ENCODE peak calls at places on chromosomes 3 and 15, in eight cellular contexts. C is adipocyte, P is GM23248, K is transverse colon, D is small intestine, N is psoas muscle, V is GM06990, W is bronchial epithelial cell. Q is an unnamed sample.

GRCh38 chr3:16347548-16347947 is 82.5 kb downstream of the OXNAD1 start:
- DNase-seq in W (no peak), N (no peak), C (no peak), P (no peak), K (no peak), D (no peak), V (no peak), Q (no peak)

GRCh38 chr3:169804681-169805080 is 8.0 kb upstream of the LRRIQ4 start:
- DNase-seq in D (no peak), V (no peak), N (no peak), C (no peak), P (no peak), K (no peak), W (no peak), Q (no peak)

GRCh38 chr15:93202405-93202804 is 113.4 kb upstream of the RGMA start:
- DNase-seq in P (no peak), K (no peak), N (no peak), W (no peak), D (no peak), C (no peak), V (no peak), Q (no peak)

GRCh38 chr3:42515391-42515916 is 13.0 kb downstream of the VIPR1 start:
- DNase-seq in C (no peak), P (peak; percentile 65), D (peak; percentile 86), N (no peak), V (no peak), K (peak; percentile 78), W (peak; percentile 99), Q (no peak)

GRCh38 chr3:155664922-155665695 is 79.8 kb downstream of the PLCH1 start:
- DNase-seq in V (no peak), K (peak; percentile 52), C (peak; percentile 68), N (peak; percentile 53), P (peak; percentile 88), W (peak; percentile 83), D (peak; percentile 86), Q (no peak)

GRCh38 chr15:45399381-45400212 is 21.3 kb upstream of the GATM start:
- DNase-seq in D (peak; percentile 79), N (no peak), K (no peak), W (peak; percentile 69), C (peak; percentile 89), P (peak; percentile 80), V (peak; percentile 34), Q (no peak)

GRCh38 chr15:98853593-98854420 is 153.8 kb downstream of the PGPEP1L start:
- DNase-seq in D (no peak), V (no peak), K (peak; percentile 38), C (peak; percentile 40), N (no peak), P (peak; percentile 55), W (peak; percentile 65), Q (peak; percentile 39)

GRCh38 chr15:49696441-49696840 is 75.6 kb downstream of the DTWD1 start:
- DNase-seq in W (peak; percentile 20), C (no peak), K (no peak), N (no peak), V (no peak), D (no peak), P (peak; percentile 70), Q (no peak)

GRCh38 chr3:186411994-186412393 is 50.0 kb upstream of the DGKG start:
- DNase-seq in P (no peak), K (no peak), V (no peak), C (no peak), D (no peak), W (peak; percentile 59), N (no peak), Q (no peak)

GRCh38 chr3:42853739-42854302 is 21.9 kb downstream of the CYP8B1 start:
- DNase-seq in V (no peak), N (no peak), C (no peak), W (no peak), D (no peak), K (no peak), P (no peak), Q (no peak)

GRCh38 chr3:123883656-123884257 is 375 bp downstream of the MYLK start:
- DNase-seq in W (no peak), C (peak; percentile 50), D (no peak), K (peak; percentile 16), V (no peak), P (peak; percentile 51), N (peak; percentile 17), Q (peak; percentile 37)

GRCh38 chr15:96107922-96108321 is 222.6 kb upstream of the NR2F2 start:
- DNase-seq in N (no peak), V (no peak), K (no peak), W (no peak), D (no peak), P (peak; percentile 21), C (no peak), Q (no peak)

GRCh38 chr3:5729852-5730251 is 542.3 kb downstream of the EDEM1 start:
- DNase-seq in W (no peak), C (no peak), D (no peak), P (no peak), K (no peak), N (no peak), V (no peak), Q (no peak)

GRCh38 chr3:44396200-44397171 is 57.9 kb downstream of the TCAIM start:
- DNase-seq in W (no peak), D (no peak), C (no peak), N (no peak), P (no peak), K (no peak), V (no peak), Q (peak; percentile 59)

GRCh38 chr3:150177673-150178378 is 207.1 kb upstream of the PFN2 start:
- DNase-seq in W (peak; percentile 87), C (peak; percentile 32), D (no peak), N (no peak), K (no peak), V (no peak), P (peak; percentile 79), Q (no peak)

GRCh38 chr3:112856537-112856936 is 9.9 kb upstream of the CD200R1L start:
- DNase-seq in K (no peak), D (peak; percentile 44), V (no peak), P (no peak), N (no peak), C (no peak), W (no peak), Q (no peak)

GRCh38 chr3:148998297-148998696 is 7.0 kb downstream of the GYG1 start:
- DNase-seq in W (peak; percentile 9), P (peak; percentile 34), D (no peak), V (no peak), K (no peak), C (peak; percentile 52), N (no peak), Q (no peak)
- H3K4me3 ChIP-seq in W (no peak overlapping the region), P (no peak overlapping the region), D (no peak overlapping the region), V (no peak overlapping the region), K (no peak overlapping the region), C (no peak overlapping the region), N (no peak overlapping the region), Q (no peak overlapping the region)

DNA sequence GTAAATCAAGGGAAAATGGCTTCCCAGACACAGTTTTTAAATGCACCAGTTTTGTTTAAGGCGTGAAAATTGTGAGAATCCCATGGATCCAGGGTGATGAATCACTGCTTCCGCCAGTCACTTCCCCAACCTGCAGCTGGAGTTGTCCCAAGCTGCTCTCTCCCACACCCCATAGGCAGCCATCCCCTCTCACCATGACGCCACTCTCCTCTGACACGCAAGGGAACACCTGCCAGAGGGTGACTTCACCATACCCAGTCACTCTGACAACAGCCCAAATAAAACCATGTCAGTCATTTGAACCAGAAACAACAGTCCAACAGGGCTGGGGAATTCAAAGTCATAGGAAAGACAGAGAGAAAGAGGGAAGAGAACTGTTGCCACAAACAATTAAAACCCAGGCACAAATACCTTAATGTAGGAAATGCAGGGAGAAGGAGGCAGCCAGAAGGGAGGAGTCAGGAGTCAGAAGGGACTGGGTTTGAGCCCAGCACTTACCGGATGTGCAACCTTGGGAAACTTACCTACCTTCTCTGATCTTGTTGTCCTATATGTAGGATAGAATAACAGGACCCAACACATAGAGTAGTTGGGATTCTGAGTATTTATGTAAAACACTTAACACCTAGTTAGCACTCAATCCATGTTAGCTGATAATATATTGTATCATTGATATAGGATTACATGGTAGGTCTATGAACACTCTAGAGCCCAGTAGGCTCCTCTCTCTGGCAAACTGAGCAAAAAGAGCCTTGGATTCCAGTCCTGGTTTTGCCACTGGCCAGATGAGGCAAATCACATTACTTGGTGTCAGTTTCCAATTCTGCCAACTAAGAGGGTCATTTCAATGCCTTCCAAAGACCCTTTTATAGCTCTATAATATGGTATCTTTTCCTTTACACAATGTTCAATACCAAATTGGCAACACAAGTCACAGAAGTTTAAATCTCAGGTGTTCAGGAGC is 326.3 kb upstream of the ICE2 start:
- DNase-seq in K (no peak), W (peak; percentile 50), N (peak; percentile 62), C (no peak), V (no peak), D (no peak), P (peak; percentile 91), Q (peak; percentile 85)
- H3K4me3 ChIP-seq in K (no peak overlapping the region), W (no peak overlapping the region), N (no peak overlapping the region), C (no peak overlapping the region), V (no peak overlapping the region), D (no peak overlapping the region), P (no peak overlapping the region), Q (no peak overlapping the region)

DNA sequence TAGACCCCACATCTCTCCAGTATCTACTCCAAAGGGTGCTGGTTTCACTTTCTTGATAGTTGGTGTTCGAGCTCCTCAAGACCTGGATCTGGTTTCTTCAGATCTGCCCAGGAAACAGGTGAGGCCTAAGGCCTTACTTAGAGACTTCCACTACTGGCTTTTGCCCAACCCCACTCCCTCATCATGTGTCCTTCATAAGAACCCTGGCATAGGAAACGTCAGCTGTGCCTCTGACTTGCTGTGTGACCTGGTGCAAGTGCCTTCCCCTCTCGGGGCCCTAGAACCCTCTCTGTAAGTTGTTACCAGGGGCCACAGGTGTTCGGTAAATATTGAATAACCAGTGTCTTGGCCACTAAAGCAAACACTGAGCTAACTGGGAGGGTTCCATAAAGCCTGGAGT is 3.9 kb downstream of the OXTR start:
- DNase-seq in D (no peak), C (no peak), W (no peak), P (no peak), K (no peak), V (no peak), N (no peak), Q (no peak)
- H3K4me3 ChIP-seq in D (no peak overlapping the region), C (no peak overlapping the region), W (no peak overlapping the region), P (peak overlapping the region; percentile 83), K (no peak overlapping the region), V (no peak overlapping the region), N (no peak overlapping the region), Q (no peak overlapping the region)

GRCh38 chr3:8667429-8668091 is 23.0 kb upstream of the SSUH2 start:
- DNase-seq in C (no peak), W (no peak), N (no peak), P (no peak), K (no peak), V (no peak), D (peak; percentile 56), Q (no peak)

GRCh38 chr3:8662594-8662993 is 18.0 kb upstream of the SSUH2 start:
- DNase-seq in C (no peak), N (no peak), V (no peak), P (no peak), W (no peak), K (no peak), D (no peak), Q (no peak)

GRCh38 chr3:8668216-8668615 is 23.6 kb upstream of the SSUH2 start:
- DNase-seq in P (peak; percentile 54), N (no peak), W (peak; percentile 30), D (no peak), K (no peak), C (peak; percentile 34), V (no peak), Q (no peak)

GRCh38 chr3:8663177-8664061 is 18.8 kb upstream of the SSUH2 start:
- DNase-seq in N (peak; percentile 32), P (peak; percentile 78), V (no peak), W (peak; percentile 79), D (peak; percentile 85), K (peak; percentile 63), C (peak; percentile 85), Q (peak; percentile 36)

GRCh38 chr3:8665407-8665896 is 20.9 kb upstream of the SSUH2 start:
- DNase-seq in C (no peak), K (no peak), V (peak; percentile 53), N (no peak), P (no peak), D (no peak), W (no peak), Q (no peak)
- H3K4me3 ChIP-seq in C (no peak overlapping the region), K (no peak overlapping the region), V (no peak overlapping the region), N (no peak overlapping the region), P (no peak overlapping the region), D (no peak overlapping the region), W (no peak overlapping the region), Q (no peak overlapping the region)

Q was measured in HAP-1.